ENCODE peak calls at places on chromosomes 11 and 22, in four cellular contexts. N is HepG2, K is GM12892, Q is GM12878. M is an unnamed sample.

GRCh38 chr11:61684870-61685610 is 4.8 kb downstream of the DAGLA start:
- DNase-seq in N (no peak), Q (no peak), K (no peak), M (no peak)

GRCh38 chr11:116963813-116964212 is 126.4 kb upstream of the APOA1 start:
- DNase-seq in Q (no peak), K (no peak), N (no peak), M (no peak)

GRCh38 chr11:69468236-69468635 is 13.2 kb upstream of the LINC01488 start:
- DNase-seq in Q (no peak), N (no peak), K (no peak), M (no peak)

GRCh38 chr11:130043575-130043974 is 26.1 kb upstream of the APLP2 start:
- DNase-seq in Q (no peak), K (no peak), N (no peak), M (no peak)

GRCh38 chr11:104075091-104075490 is 38.7 kb downstream of the DDI1 start:
- DNase-seq in K (no peak), N (no peak), Q (no peak), M (no peak)

GRCh38 chr11:3163241-3163981 is 1.7 kb downstream of the OSBPL5 start:
- DNase-seq in Q (no peak), K (no peak), N (no peak), M (peak)

GRCh38 chr11:19232910-19233503 is 7.7 kb downstream of the E2F8 start:
- DNase-seq in K (no peak), N (no peak), Q (no peak), M (no peak)

GRCh38 chr11:1766719-1767398 is 3.1 kb upstream of the CTSD start:
- DNase-seq in N (no peak), K (no peak), Q (no peak), M (no peak)

GRCh38 chr11:71363721-71364120 is 84.5 kb downstream of the DHCR7 start:
- DNase-seq in N (no peak), Q (no peak), K (no peak), M (no peak)

GRCh38 chr11:61688368-61689163 is 8.4 kb downstream of the DAGLA start:
- DNase-seq in Q (no peak), K (no peak), N (no peak), M (no peak)

GRCh38 chr22:30004689-30005088 is 75.6 kb upstream of the HORMAD2 start:
- DNase-seq in N (no peak), Q (no peak), K (no peak), M (no peak)

GRCh38 chr11:74932169-74932568 is 16.7 kb downstream of the XRRA1 start:
- DNase-seq in Q (no peak), K (no peak), N (no peak), M (no peak)

GRCh38 chr22:31210830-31211503 is 1.1 kb upstream of the LIMK2 start:
- DNase-seq in K (no peak), Q (no peak), N (peak), M (no peak)

GRCh38 chr11:132056689-132057088 is 686.3 kb downstream of the NTM start:
- DNase-seq in Q (no peak), N (no peak), K (no peak), M (no peak)

GRCh38 chr11:44770401-44770800 is 43.6 kb downstream of the TSPAN18 start:
- DNase-seq in N (no peak), K (no peak), Q (no peak), M (no peak)

GRCh38 chr11:29293825-29294224 is 723.0 kb downstream of the KCNA4 start:
- DNase-seq in K (no peak), N (peak), Q (peak), M (no peak)

GRCh38 chr22:37804886-37805857 is 2.6 kb upstream of the GCAT start:
- DNase-seq in Q (no peak), K (no peak), N (peak), M (peak)

GRCh38 chr22:36966851-36967535 is 52.3 kb downstream of the TST start:
- DNase-seq in K (no peak), N (no peak), Q (no peak), M (no peak)

GRCh38 chr11:126870021-126870420 is 130.5 kb downstream of the KIRREL3 start:
- DNase-seq in Q (no peak), N (no peak), K (no peak), M (no peak)

GRCh38 chr11:117993988-117994741 is 8.0 kb downstream of the IL10RA start:
- DNase-seq in K (no peak), Q (no peak), N (no peak), M (no peak)
- TF ChIP-seq TAF1 in K (no peak), Q (no peak), N (no peak), M (no peak)

DNA sequence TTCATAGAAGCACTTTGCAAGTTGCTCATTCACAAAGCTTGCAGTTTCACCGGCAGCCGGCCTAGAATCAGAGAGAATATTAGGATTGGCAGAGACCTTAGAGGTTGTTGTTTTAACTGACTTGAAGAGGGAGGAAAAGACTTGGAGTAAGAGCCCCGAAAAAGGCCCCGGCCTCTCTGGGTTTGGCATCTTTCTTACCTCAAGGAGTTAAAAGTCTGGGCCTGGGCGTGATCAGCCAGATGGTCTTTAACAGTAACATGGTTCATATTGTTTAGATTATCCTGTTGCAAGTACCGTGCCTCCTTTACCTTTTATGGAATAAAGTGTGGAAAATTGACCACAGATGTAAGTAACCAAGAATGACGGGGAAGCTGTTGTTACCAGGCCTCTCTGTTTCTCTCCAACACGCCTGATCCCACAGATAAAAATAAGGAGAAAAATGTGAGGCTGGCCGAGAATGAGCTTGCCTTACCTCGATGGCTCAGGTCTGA is 56.2 kb downstream of the PARVA start:
- DNase-seq in K (no peak), Q (no peak), N (no peak), M (no peak)
- TF ChIP-seq TAF1 in K (no peak), Q (no peak), N (no peak), M (no peak)

DNA sequence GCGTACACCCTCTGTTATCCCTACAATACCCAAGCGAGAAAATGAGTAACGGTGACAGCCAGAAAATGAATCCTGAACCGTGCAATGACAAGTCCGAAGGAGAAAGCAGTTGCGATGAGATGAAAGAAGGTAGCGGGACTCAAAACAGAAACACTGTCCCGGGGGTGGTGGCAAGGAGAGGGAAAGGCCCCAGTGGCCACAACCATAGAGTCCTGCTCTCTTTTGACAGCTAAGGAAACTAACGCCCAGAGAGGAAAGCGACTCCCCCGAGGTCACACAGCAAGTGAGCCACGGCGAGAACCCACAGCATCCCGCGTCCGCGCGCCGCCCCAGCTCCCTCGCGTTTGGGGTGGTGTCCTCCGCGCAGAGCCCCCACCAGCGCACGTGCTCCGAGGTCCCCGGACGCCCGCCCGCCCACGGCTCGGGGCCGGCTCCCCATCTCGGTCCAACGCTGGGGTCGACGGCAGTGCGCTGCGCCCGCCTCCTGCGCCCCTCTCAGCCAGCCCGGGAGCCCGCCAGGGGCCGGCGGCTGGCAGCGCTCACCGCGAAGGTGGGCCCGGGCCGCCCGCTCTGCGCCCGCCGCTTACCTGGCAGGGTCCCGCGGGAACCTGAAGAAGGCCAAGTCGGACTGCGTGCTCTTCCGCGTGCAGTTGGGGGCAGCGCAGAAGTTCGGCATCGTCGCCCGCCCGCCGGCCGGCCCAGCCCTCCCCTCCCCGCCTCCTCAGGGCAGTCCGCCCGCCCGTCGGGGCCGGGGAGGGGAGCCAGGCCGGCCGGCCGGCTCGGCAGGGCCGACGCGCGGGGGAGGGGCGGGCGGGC is 563 bp downstream of the THAP12 start:
- DNase-seq in N (no peak), Q (no peak), K (peak), M (peak)
- TF ChIP-seq TAF1 in N (no peak), Q (no peak), K (no peak), M (no peak)

GRCh38 chr11:86182976-86183584 is 61.5 kb upstream of the EED start:
- DNase-seq in N (no peak), Q (peak), K (no peak), M (no peak)
- TF ChIP-seq TAF1 in N (no peak), Q (no peak), K (no peak), M (no peak)

DNA sequence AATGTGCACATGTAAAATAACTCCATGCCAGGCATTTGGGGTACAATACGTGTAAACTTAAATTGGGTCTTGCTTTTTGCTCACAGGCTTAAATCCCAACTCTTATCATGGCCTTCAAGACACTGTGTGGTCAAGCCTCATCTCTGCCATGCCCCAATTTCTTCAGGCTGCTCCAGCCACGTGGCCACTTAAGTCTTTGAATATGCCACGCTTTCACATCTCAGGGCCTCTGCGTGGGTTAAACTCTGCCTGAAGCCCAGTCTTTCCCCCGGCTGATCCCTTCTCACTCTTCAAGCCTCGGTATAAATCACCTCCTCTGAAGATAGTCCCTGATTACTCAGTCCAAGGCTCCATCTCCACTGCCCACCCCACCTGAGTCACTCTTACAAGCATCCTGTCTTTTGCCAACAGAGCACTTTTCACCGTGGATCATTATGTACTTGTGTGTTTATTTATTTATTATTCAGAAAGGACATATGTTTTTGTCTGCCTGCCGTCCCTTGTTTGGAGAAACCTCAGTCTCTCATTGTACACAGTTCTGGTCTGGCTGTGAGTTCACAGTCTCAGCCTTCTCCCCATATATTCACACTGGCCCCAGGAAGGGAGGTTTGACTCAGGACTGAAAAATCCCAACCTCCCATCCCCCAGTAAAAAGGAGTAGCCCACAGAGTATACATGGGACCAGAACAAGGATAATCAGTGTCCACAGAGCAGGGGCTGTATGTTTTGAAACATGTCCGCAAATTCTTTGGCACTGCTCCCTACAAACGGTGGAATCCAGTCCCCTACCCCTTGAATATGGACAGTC is 344.7 kb downstream of the MN1 start:
- DNase-seq in Q (no peak), N (no peak), K (no peak), M (no peak)
- TF ChIP-seq TAF1 in Q (no peak), N (no peak), K (no peak), M (no peak)

GRCh38 chr11:34624069-34624468 is 3.2 kb downstream of the EHF start:
- DNase-seq in K (no peak), Q (peak), N (no peak), M (no peak)

GRCh38 chr11:34623463-34623862 is 2.6 kb downstream of the EHF start:
- DNase-seq in Q (no peak), K (no peak), N (no peak), M (no peak)

GRCh38 chr11:34626393-34626792 is 5.5 kb downstream of the EHF start:
- DNase-seq in Q (no peak), N (no peak), K (no peak), M (no peak)

GRCh38 chr11:34627197-34627596 is 6.3 kb downstream of the EHF start:
- DNase-seq in Q (no peak), N (no peak), K (no peak), M (no peak)

GRCh38 chr11:34625576-34625975 is 4.7 kb downstream of the EHF start:
- DNase-seq in K (no peak), Q (no peak), N (no peak), M (no peak)
- TF ChIP-seq TAF1 in K (no peak), Q (no peak), N (no peak), M (no peak)

GRCh38 chr11:23021287-23021863 is 161.1 kb upstream of the CCDC179 start:
- DNase-seq in Q (no peak), K (no peak), N (peak), M (peak)
- TF ChIP-seq TAF1 in Q (no peak), K (no peak), N (no peak), M (no peak)

M was measured in GM12891.